ENCODE peak calls at places on chromosome 10, in nine cellular contexts. F, C, G, W, E, I, J, D and S are unnamed samples.

GRCh38 chr10:16491933-16492332 is 29.7 kb downstream of the C1QL3 start:
- DNase-seq in F (no peak), C (no peak), G (no peak), W (no peak), E (no peak), I (no peak), J (no peak), D (no peak), S (no peak)

GRCh38 chr10:14945097-14945496 is 8.8 kb downstream of the DCLRE1C start:
- DNase-seq in F (no peak), C (no peak), G (no peak), W (no peak), E (no peak), I (no peak), J (no peak), D (no peak), S (no peak)

GRCh38 chr10:77049146-77049545 is 588.5 kb downstream of the KCNMA1 start:
- DNase-seq in F (no peak), C (no peak), G (no peak), W (no peak), E (no peak), I (no peak), J (no peak), D (no peak), S (no peak)

GRCh38 chr10:8245131-8246117 is 190.9 kb downstream of the GATA3 start:
- DNase-seq in F (no peak), C (no peak), G (no peak), W (no peak), E (no peak), I (no peak), J (no peak), D (no peak), S (no peak)

GRCh38 chr10:132133005-132133404 is 53.7 kb upstream of the DPYSL4 start:
- DNase-seq in F (no peak), C (no peak), G (no peak), W (no peak), E (no peak), I (peak), J (no peak), D (no peak), S (no peak)

GRCh38 chr10:46263831-46264268 is 22.9 kb upstream of the ANTXRL start:
- DNase-seq in F (no peak), C (no peak), G (peak), W (no peak), E (no peak), I (peak), J (no peak), D (no peak), S (no peak)

GRCh38 chr10:77317221-77317620 is 320.4 kb downstream of the KCNMA1 start:
- DNase-seq in F (no peak), C (no peak), G (no peak), W (no peak), E (no peak), I (no peak), J (no peak), D (no peak), S (no peak)

GRCh38 chr10:119211176-119211575 is 3.8 kb downstream of the GRK5 start:
- DNase-seq in F (no peak), C (peak), G (no peak), W (no peak), E (no peak), I (no peak), J (no peak), D (peak), S (no peak)

GRCh38 chr10:127012769-127013152 is 107.5 kb downstream of the DOCK1 start:
- DNase-seq in F (peak), C (no peak), G (no peak), W (no peak), E (no peak), I (no peak), J (no peak), D (peak), S (no peak)

GRCh38 chr10:78319371-78319770 is 285.7 kb downstream of the RPS24 start:
- DNase-seq in F (no peak), C (no peak), G (no peak), W (no peak), E (no peak), I (no peak), J (no peak), D (no peak), S (no peak)

DNA sequence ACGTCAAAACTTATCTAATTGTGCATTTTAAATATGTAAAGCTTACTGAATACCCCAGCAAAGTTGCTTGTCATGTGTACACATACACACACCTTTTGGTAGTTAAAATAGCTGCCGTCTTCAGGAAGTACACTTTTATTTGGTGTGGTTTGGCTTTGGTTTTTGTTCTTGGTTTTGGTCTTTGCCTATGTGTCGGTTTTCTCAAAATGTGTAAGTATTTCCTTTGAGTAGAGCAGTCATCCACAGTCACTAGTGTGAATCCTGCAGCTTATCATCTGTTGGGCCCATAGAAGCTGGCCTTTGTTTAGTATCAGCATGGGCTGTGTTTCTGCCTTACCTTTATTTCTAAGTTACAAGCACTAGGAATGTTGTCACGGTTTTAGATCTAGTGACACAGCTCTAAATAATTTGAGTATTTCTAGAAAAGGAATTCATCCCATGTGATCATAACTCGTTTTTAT is 35.3 kb downstream of the NET1 start:
- DNase-seq in F (no peak), C (no peak), G (no peak), W (no peak), E (no peak), I (no peak), J (peak), D (peak), S (no peak)
- TF ChIP-seq POLR2A in F (peak), C (no peak), G (no peak), W (no peak), E (no peak), I (no peak), J (no peak), D (no peak), S (no peak)

DNA sequence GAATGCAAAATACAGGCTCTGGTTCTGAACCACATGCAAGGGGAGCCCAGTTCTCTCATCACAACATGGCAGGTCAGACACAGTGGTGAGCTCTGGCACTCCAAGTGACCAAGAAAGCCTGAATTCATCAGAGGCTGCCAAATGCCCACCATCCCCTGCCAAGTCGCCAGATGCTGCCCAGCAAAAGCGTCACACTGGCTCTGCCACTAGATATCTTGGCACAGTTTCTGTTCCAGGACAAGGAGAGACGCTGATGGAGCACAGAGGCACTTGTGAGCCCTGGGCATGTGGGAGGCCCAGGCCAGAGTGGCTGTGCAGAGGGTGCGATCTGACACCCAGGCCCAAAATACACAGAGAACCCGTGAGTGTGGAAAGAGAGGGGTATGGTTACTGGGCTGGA is 57.8 kb downstream of the GAD2 start:
- DNase-seq in F (no peak), C (no peak), G (no peak), W (no peak), E (no peak), I (no peak), J (no peak), D (no peak), S (no peak)
- TF ChIP-seq POLR2AphosphoS5 in F (no peak), C (no peak), G (no peak), W (no peak), E (no peak), I (no peak), J (no peak), D (no peak), S (no peak)

GRCh38 chr10:3783313-3783689 is 1.7 kb downstream of the KLF6 start:
- DNase-seq in F (peak), C (peak), G (no peak), W (no peak), E (no peak), I (peak), J (peak), D (no peak), S (no peak)
- TF ChIP-seq POLR2A in F (peak), C (peak), G (no peak), W (no peak), E (peak), I (peak), J (peak), D (no peak), S (peak)

GRCh38 chr10:102413053-102413705 is 5.4 kb downstream of the PSD start:
- DNase-seq in F (no peak), C (no peak), G (no peak), W (no peak), E (peak), I (no peak), J (no peak), D (no peak), S (peak)
- TF ChIP-seq POLR2AphosphoS5 in F (no peak), C (no peak), G (no peak), W (no peak), E (no peak), I (no peak), J (no peak), D (no peak), S (no peak)

DNA sequence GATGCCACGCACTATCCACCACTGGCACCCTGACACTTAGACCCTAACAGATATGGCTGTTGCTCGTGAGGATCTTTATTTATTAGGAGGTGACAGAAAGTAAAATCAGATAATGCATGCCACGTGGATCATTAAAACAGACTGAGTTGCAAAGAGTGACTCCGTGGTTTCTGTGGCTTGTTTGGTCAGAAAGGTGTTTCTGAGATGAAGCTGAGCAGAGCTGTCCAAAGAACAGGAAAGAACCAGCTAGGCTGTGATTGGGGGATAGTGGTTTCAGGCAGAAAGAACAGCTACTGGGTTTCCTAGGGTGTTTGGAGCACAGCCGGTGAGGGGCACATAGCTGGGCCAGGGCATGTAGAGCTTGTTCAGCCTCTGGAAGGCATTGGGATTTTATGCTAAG is 34.4 kb downstream of the CSGALNACT2 start:
- DNase-seq in F (no peak), C (no peak), G (no peak), W (no peak), E (no peak), I (no peak), J (no peak), D (no peak), S (no peak)
- TF ChIP-seq POLR2A in F (no peak), C (no peak), G (no peak), W (no peak), E (no peak), I (no peak), J (no peak), D (no peak), S (no peak)